ENCODE peak calls at places on chromosomes 6 and 20, in six cellular contexts. N is M059J; U is C1 segment of cervical spinal cord; H is HEK293T; Y is AG09309; A is activated T-helper 9 cell treated with anti-CD3 and anti-CD28 coated beads, Interleukin-2, amount 50 U/mL, for 16 hours. X is an unnamed sample.

GRCh38 chr6:110664933-110665332 is 150.3 kb downstream of the CDK19 start:
- DNase-seq in H (no peak), A (no peak), Y (peak), U (no peak), N (peak), X (no peak)

GRCh38 chr20:52379723-52380336 is 188.3 kb upstream of the ZFP64 start:
- DNase-seq in N (peak), Y (no peak), A (peak), U (no peak), H (peak), X (peak)

GRCh38 chr6:44041461-44042260 is 85.6 kb downstream of the MRPL14 start:
- DNase-seq in A (no peak), H (no peak), N (peak), Y (peak), U (no peak), X (no peak)

GRCh38 chr6:110250058-110250457 is 69.8 kb downstream of the CDC40 start:
- DNase-seq in U (no peak), A (no peak), Y (no peak), H (no peak), N (no peak), X (no peak)

GRCh38 chr20:24382330-24382729 is 87.1 kb upstream of the SYNDIG1 start:
- DNase-seq in N (no peak), H (no peak), A (no peak), Y (no peak), U (no peak), X (no peak)

GRCh38 chr20:52179331-52180166 is 12.0 kb downstream of the ZFP64 start:
- DNase-seq in Y (no peak), H (no peak), U (no peak), N (no peak), A (no peak), X (no peak)

GRCh38 chr6:56073761-56074160 is 173.6 kb downstream of the COL21A1 start:
- DNase-seq in N (peak), U (no peak), A (no peak), H (no peak), Y (no peak), X (no peak)

GRCh38 chr20:46945465-46945864 is 50.8 kb downstream of the EYA2 start:
- DNase-seq in Y (no peak), H (no peak), A (no peak), N (peak), U (no peak), X (no peak)

GRCh38 chr6:128131566-128131965 is 230.7 kb upstream of the THEMIS start:
- DNase-seq in N (peak), A (no peak), Y (no peak), H (no peak), U (no peak), X (no peak)

GRCh38 chr20:13220857-13221297 is at the start of gene ISM1:
- DNase-seq in N (no peak), U (no peak), Y (no peak), H (peak), A (peak), X (peak)

X was measured in iPS-NIHi11.